ENCODE peak calls at places on chromosome 3, in ten cellular contexts. N, Z, M, J, Y, S, H, O, I and T are unnamed samples.

GRCh38 chr3:129448187-129448895 is 8.3 kb downstream of the IFT122 start:
- DNase-seq in N (no peak), Z (peak; percentile 62), M (no peak), J (no peak), Y (peak; percentile 70), S (no peak), H (no peak), O (no peak), I (peak; percentile 76), T (no peak)

GRCh38 chr3:56783644-56784451 is 17.9 kb downstream of the ARHGEF3 start:
- DNase-seq in N (peak; percentile 78), Z (no peak), M (peak; percentile 66), J (no peak), Y (peak; percentile 61), S (peak; percentile 70), H (peak; percentile 38), O (peak; percentile 74), I (no peak), T (no peak)

GRCh38 chr3:196662711-196663571 is 23.4 kb downstream of the NRROS start:
- DNase-seq in N (no peak), Z (no peak), M (no peak), J (peak; percentile 27), Y (no peak), S (no peak), H (no peak), O (peak; percentile 41), I (no peak), T (no peak)

GRCh38 chr3:55795296-55795695 is 308.2 kb upstream of the WNT5A start:
- DNase-seq in N (no peak), Z (no peak), M (no peak), J (no peak), Y (no peak), S (no peak), H (no peak), O (no peak), I (no peak), T (no peak)

GRCh38 chr3:51311055-51311454 is 74.0 kb upstream of the MANF start:
- DNase-seq in N (no peak), Z (no peak), M (peak; percentile 7), J (no peak), Y (no peak), S (no peak), H (no peak), O (peak; percentile 33), I (peak; percentile 62), T (peak; percentile 23)

GRCh38 chr3:22759636-22760310 is 443.4 kb upstream of the UBE2E2 start:
- DNase-seq in N (no peak), Z (no peak), M (no peak), J (no peak), Y (no peak), S (no peak), H (no peak), O (no peak), I (no peak), T (no peak)

GRCh38 chr3:15331606-15332404 is 581 bp downstream of the SH3BP5 start:
- DNase-seq in N (peak; percentile 27), Z (no peak), M (no peak), J (peak; percentile 55), Y (peak; percentile 27), S (peak; percentile 52), H (peak; percentile 51), O (peak; percentile 27), I (peak; percentile 67), T (no peak)

GRCh38 chr3:177191108-177191779 is 6.0 kb downstream of the TBL1XR1 start:
- DNase-seq in N (no peak), Z (no peak), M (no peak), J (no peak), Y (no peak), S (no peak), H (no peak), O (no peak), I (no peak), T (no peak)

GRCh38 chr3:14539384-14540208 is 546 bp downstream of the GRIP2 start:
- DNase-seq in N (no peak), Z (no peak), M (no peak), J (no peak), Y (no peak), S (no peak), H (no peak), O (no peak), I (no peak), T (no peak)

GRCh38 chr3:50138266-50139230 is 16.6 kb upstream of the SEMA3F start:
- DNase-seq in N (no peak), Z (peak; percentile 81), M (no peak), J (no peak), Y (no peak), S (no peak), H (no peak), O (no peak), I (peak; percentile 84), T (no peak)

GRCh38 chr3:14505803-14506500 is 34.2 kb downstream of the GRIP2 start:
- DNase-seq in N (no peak), Z (peak; percentile 40), M (no peak), J (peak; percentile 49), Y (no peak), S (no peak), H (peak; percentile 6), O (no peak), I (no peak), T (no peak)

GRCh38 chr3:132549890-132550578 is 47.0 kb upstream of the ACKR4 start:
- DNase-seq in N (no peak), Z (no peak), M (no peak), J (no peak), Y (no peak), S (no peak), H (no peak), O (peak; percentile 83), I (no peak), T (no peak)

GRCh38 chr3:134342269-134342668 is 32.0 kb downstream of the AMOTL2 start:
- DNase-seq in N (no peak), Z (peak; percentile 31), M (no peak), J (no peak), Y (no peak), S (no peak), H (no peak), O (no peak), I (no peak), T (no peak)

GRCh38 chr3:40623567-40623966 is 98.8 kb downstream of the ZNF621 start:
- DNase-seq in N (no peak), Z (no peak), M (no peak), J (no peak), Y (no peak), S (no peak), H (no peak), O (no peak), I (no peak), T (no peak)

GRCh38 chr3:188689101-188689574 is 482.6 kb upstream of the TPRG1 start:
- DNase-seq in N (no peak), Z (peak; percentile 50), M (no peak), J (no peak), Y (no peak), S (peak; percentile 33), H (no peak), O (peak; percentile 56), I (no peak), T (no peak)

GRCh38 chr3:119346076-119346496 is 51.9 kb downstream of the ARHGAP31 start:
- DNase-seq in N (no peak), Z (no peak), M (no peak), J (no peak), Y (no peak), S (no peak), H (no peak), O (peak; percentile 75), I (no peak), T (no peak)

GRCh38 chr3:119343719-119344118 is 49.5 kb downstream of the ARHGAP31 start:
- DNase-seq in N (no peak), Z (no peak), M (no peak), J (no peak), Y (no peak), S (no peak), H (no peak), O (no peak), I (no peak), T (no peak)

GRCh38 chr3:119349353-119349752 is 55.2 kb downstream of the ARHGAP31 start:
- DNase-seq in N (no peak), Z (peak; percentile 89), M (no peak), J (no peak), Y (no peak), S (no peak), H (no peak), O (no peak), I (peak; percentile 97), T (no peak)

GRCh38 chr3:119350114-119350513 is 55.9 kb downstream of the ARHGAP31 start:
- DNase-seq in N (no peak), Z (peak; percentile 90), M (no peak), J (no peak), Y (no peak), S (no peak), H (no peak), O (no peak), I (peak; percentile 89), T (no peak)

DNA sequence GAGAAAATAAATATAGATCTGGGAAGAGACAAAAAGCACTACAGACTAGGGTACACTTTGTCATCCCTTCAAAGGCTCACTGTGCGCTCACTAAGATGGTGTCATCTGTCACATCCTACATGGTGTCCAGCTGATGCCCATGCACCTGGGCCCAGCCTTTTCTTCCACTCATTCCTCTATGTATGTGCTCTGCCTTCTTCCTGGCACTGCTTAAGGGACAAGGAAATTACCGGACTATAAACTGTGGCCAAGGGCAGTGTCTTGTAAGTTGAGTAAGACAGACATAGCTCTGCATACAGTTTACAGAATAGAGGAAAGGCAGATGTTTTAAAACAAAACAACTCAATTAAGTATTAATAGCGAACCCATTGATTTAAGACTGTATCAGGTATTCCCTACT is 52.9 kb downstream of the ARHGAP31 start:
- DNase-seq in N (no peak), Z (no peak), M (no peak), J (no peak), Y (no peak), S (no peak), H (no peak), O (no peak), I (no peak), T (no peak)
- H3K27ac ChIP-seq in N (no peak overlapping the region), Z (no peak overlapping the region), M (no peak overlapping the region), J (no peak overlapping the region), Y (no peak overlapping the region), S (no peak overlapping the region), H (no peak overlapping the region), O (peak overlapping the region; percentile 75), I (no peak overlapping the region), T (no peak overlapping the region)

GRCh38 chr3:10321630-10322354 is 880 bp upstream of the SEC13 start:
- DNase-seq in N (no peak), Z (no peak), M (no peak), J (no peak), Y (no peak), S (no peak), H (no peak), O (no peak), I (no peak), T (no peak)
- H3K27ac ChIP-seq in N (no peak overlapping the region), Z (no peak overlapping the region), M (no peak overlapping the region), J (peak overlapping the region; percentile 90), Y (peak overlapping the region; percentile 70), S (peak overlapping the region; percentile 88), H (no peak overlapping the region), O (no peak overlapping the region), I (no peak overlapping the region), T (no peak overlapping the region)

GRCh38 chr3:142275856-142276255 is 50.5 kb upstream of the GK5 start:
- DNase-seq in N (no peak), Z (no peak), M (peak; percentile 50), J (no peak), Y (no peak), S (no peak), H (no peak), O (peak; percentile 96), I (no peak), T (no peak)
- H3K27ac ChIP-seq in N (no peak overlapping the region), Z (no peak overlapping the region), M (no peak overlapping the region), J (no peak overlapping the region), Y (no peak overlapping the region), S (no peak overlapping the region), H (no peak overlapping the region), O (peak overlapping the region; percentile 48), I (no peak overlapping the region), T (no peak overlapping the region)

GRCh38 chr3:139307072-139307491 is 36.7 kb upstream of the MRPS22 start:
- DNase-seq in N (no peak), Z (no peak), M (no peak), J (no peak), Y (no peak), S (no peak), H (no peak), O (no peak), I (no peak), T (no peak)
- H3K27ac ChIP-seq in N (no peak overlapping the region), Z (no peak overlapping the region), M (no peak overlapping the region), J (no peak overlapping the region), Y (no peak overlapping the region), S (no peak overlapping the region), H (no peak overlapping the region), O (no peak overlapping the region), I (no peak overlapping the region), T (peak overlapping the region; percentile 99)